ENCODE peak calls at places on chromosomes 11 and 22, in seven cellular contexts. O is CD8-positive, alpha-beta T cell; L is AG08395; H is erythroblast; D is right cardiac atrium; Y is mammary epithelial cell; G is stimulated activated CD8-positive, alpha-beta memory T cell treated with anti-CD3 and anti-CD28 coated beads, Interleukin-15, amount 100 ng/mL, for 48 hours. J is an unnamed sample.

GRCh38 chr22:19962909-19963806 is 21.5 kb upstream of the TXNRD2 start:
- DNase-seq in Y (peak), H (no peak), D (peak), O (no peak), L (peak), G (peak), J (no peak)

GRCh38 chr11:72061739-72062396 is 18.5 kb downstream of the NUMA1 start:
- DNase-seq in O (no peak), D (no peak), L (no peak), G (no peak), Y (no peak), H (no peak), J (no peak)

GRCh38 chr11:30107899-30108298 is 91.1 kb upstream of the KCNA4 start:
- DNase-seq in G (no peak), L (peak), D (no peak), Y (peak), H (no peak), O (no peak), J (no peak)

GRCh38 chr11:19076744-19077589 is 16.4 kb upstream of the MRGPRX2 start:
- DNase-seq in D (peak), H (peak), O (peak), G (peak), L (peak), Y (peak), J (peak)

GRCh38 chr11:87173185-87174039 is 135.7 kb downstream of the TMEM135 start:
- DNase-seq in G (no peak), H (no peak), O (no peak), Y (peak), D (no peak), L (peak), J (no peak)

GRCh38 chr22:17924735-17925727 is 99.3 kb downstream of the MICAL3 start:
- DNase-seq in O (no peak), H (no peak), D (no peak), L (no peak), G (no peak), Y (peak), J (no peak)

GRCh38 chr11:2793781-2794418 is 91.7 kb downstream of the CDKN1C start:
- DNase-seq in D (peak), L (no peak), G (no peak), O (no peak), Y (no peak), H (no peak), J (no peak)

GRCh38 chr11:46238078-46238966 is 39.1 kb upstream of the CREB3L1 start:
- DNase-seq in D (peak), O (peak), Y (peak), H (peak), L (peak), G (peak), J (no peak)

GRCh38 chr11:119361056-119361787 is 14.7 kb upstream of the MFRP start:
- DNase-seq in D (peak), Y (peak), H (no peak), G (peak), O (no peak), L (peak), J (peak)

GRCh38 chr11:85955531-85955930 is 100.3 kb downstream of the CCDC83 start:
- DNase-seq in G (no peak), O (no peak), L (peak), Y (no peak), D (no peak), H (no peak), J (no peak)

GRCh38 chr11:119684361-119685072 is 44.5 kb downstream of the NECTIN1 start:
- DNase-seq in D (peak), Y (peak), L (peak), H (no peak), O (no peak), G (no peak), J (no peak)

GRCh38 chr22:42439821-42440674 is 7.8 kb upstream of the NFAM1 start:
- DNase-seq in G (no peak), Y (peak), H (no peak), D (peak), O (no peak), L (no peak), J (no peak)

GRCh38 chr11:64173616-64174355 is 7.9 kb upstream of the MACROD1 start:
- DNase-seq in H (no peak), D (no peak), O (no peak), Y (no peak), L (no peak), G (no peak), J (no peak)

GRCh38 chr11:112581747-112582146 is 321.1 kb upstream of the PLET1 start:
- DNase-seq in L (no peak), D (no peak), H (no peak), Y (no peak), O (no peak), G (no peak), J (no peak)

GRCh38 chr11:112608466-112608865 is 347.8 kb upstream of the PLET1 start:
- DNase-seq in G (no peak), D (no peak), O (no peak), L (no peak), Y (no peak), H (no peak), J (no peak)